ENCODE peak calls at places on chromosomes 16 and 17, in four cellular contexts. I is NCI-H1417, S is ecto neural progenitor cell, A is WERI-Rb-1. M is an unnamed sample.

GRCh38 chr16:48597563-48598392 is 12.2 kb downstream of the N4BP1 start:
- DNase-seq in I (no peak), S (no peak), A (no peak), M (no peak)

GRCh38 chr17:8925141-8925540 is 40.4 kb downstream of the PIK3R5 start:
- DNase-seq in I (no peak), S (no peak), A (no peak), M (no peak)

GRCh38 chr17:76051571-76051970 is 20.7 kb downstream of the SRP68 start:
- DNase-seq in I (no peak), S (no peak), A (no peak), M (no peak)

GRCh38 chr17:72745241-72745640 is 347.2 kb downstream of the SLC39A11 start:
- DNase-seq in I (no peak), S (no peak), A (no peak), M (no peak)

GRCh38 chr17:76046064-76046463 is 19.0 kb upstream of the EVPL start:
- DNase-seq in I (no peak), S (no peak), A (no peak), M (no peak)

GRCh38 chr17:55722742-55723487 is at the start of gene TMEM100:
- DNase-seq in I (no peak), S (no peak), A (no peak), M (no peak)

GRCh38 chr16:26952411-26952810 is 114.3 kb upstream of the C16orf82 start:
- DNase-seq in I (no peak), S (no peak), A (no peak), M (no peak)

GRCh38 chr17:82814834-82815233 is 25.0 kb downstream of the ZNF750 start:
- DNase-seq in I (no peak), S (no peak), A (no peak), M (no peak)

GRCh38 chr16:89123831-89124100 is 30.1 kb downstream of the ACSF3 start:
- DNase-seq in I (no peak), S (no peak), A (no peak), M (no peak)

GRCh38 chr17:78677303-78678219 is 100.4 kb upstream of the DNAH17 start:
- DNase-seq in I (no peak), S (no peak), A (no peak), M (no peak)

GRCh38 chr16:84595052-84595481 is 22.8 kb downstream of the COTL1 start:
- DNase-seq in I (no peak), S (no peak), A (no peak), M (no peak)

GRCh38 chr17:78301821-78302213 is 58.1 kb downstream of the SOCS3 start:
- DNase-seq in I (no peak), S (no peak), A (no peak), M (no peak)